ENCODE peak calls at places on chromosomes 6 and 20, in ten cellular contexts. One of them, this sample, is unnamed.

GRCh38 chr6:105798057-105798456 is 288.1 kb upstream of the PRDM1 start:
- DNase-seq in M059J: peak; percentile 84
- DNase-seq in HTR-8/SVneo: no peak
- DNase-seq in stimulated activated CD4-positive, alpha-beta T cell treated with anti-CD3 and anti-CD28 coated beads, Interleukin-12 subunit alpha, Interleukin-12 subunit beta, amount 100 ng/mL, for 4 hours: no peak
- DNase-seq in esophagus muscularis mucosa: no peak
- DNase-seq in WTC11: no peak
- DNase-seq in cardiac muscle cell: no peak
- DNase-seq in WERI-Rb-1: no peak
- DNase-seq in NCI-H2081: no peak
- DNase-seq in EL: peak; percentile 70
- DNase-seq in this sample: no peak

GRCh38 chr6:44042261-44043035 is 84.8 kb downstream of the MRPL14 start:
- DNase-seq in stimulated activated CD4-positive, alpha-beta T cell treated with anti-CD3 and anti-CD28 coated beads, Interleukin-12 subunit alpha, Interleukin-12 subunit beta, amount 100 ng/mL, for 4 hours: no peak
- DNase-seq in HTR-8/SVneo: no peak
- DNase-seq in NCI-H2081: no peak
- DNase-seq in WTC11: no peak
- DNase-seq in cardiac muscle cell: no peak
- DNase-seq in EL: no peak
- DNase-seq in M059J: peak; percentile 39
- DNase-seq in esophagus muscularis mucosa: no peak
- DNase-seq in WERI-Rb-1: no peak
- DNase-seq in this sample: no peak

GRCh38 chr6:2028457-2029038 is 216.9 kb downstream of the GMDS start:
- DNase-seq in WTC11: no peak
- DNase-seq in cardiac muscle cell: no peak
- DNase-seq in esophagus muscularis mucosa: no peak
- DNase-seq in HTR-8/SVneo: no peak
- DNase-seq in NCI-H2081: peak; percentile 94
- DNase-seq in EL: peak; percentile 6
- DNase-seq in stimulated activated CD4-positive, alpha-beta T cell treated with anti-CD3 and anti-CD28 coated beads, Interleukin-12 subunit alpha, Interleukin-12 subunit beta, amount 100 ng/mL, for 4 hours: no peak
- DNase-seq in WERI-Rb-1: no peak
- DNase-seq in M059J: peak; percentile 79
- DNase-seq in this sample: no peak

GRCh38 chr20:35207950-35208611 is 18.4 kb upstream of the MMP24 start:
- DNase-seq in NCI-H2081: peak; percentile 67
- DNase-seq in esophagus muscularis mucosa: no peak
- DNase-seq in cardiac muscle cell: peak; percentile 88
- DNase-seq in stimulated activated CD4-positive, alpha-beta T cell treated with anti-CD3 and anti-CD28 coated beads, Interleukin-12 subunit alpha, Interleukin-12 subunit beta, amount 100 ng/mL, for 4 hours: peak; percentile 73
- DNase-seq in WERI-Rb-1: peak; percentile 90
- DNase-seq in HTR-8/SVneo: peak; percentile 75
- DNase-seq in WTC11: peak; percentile 79
- DNase-seq in M059J: peak; percentile 86
- DNase-seq in EL: peak; percentile 80
- DNase-seq in this sample: peak; percentile 84

GRCh38 chr6:36756761-36757160 is 59.1 kb downstream of the RAB44 start:
- DNase-seq in WERI-Rb-1: no peak
- DNase-seq in HTR-8/SVneo: no peak
- DNase-seq in NCI-H2081: no peak
- DNase-seq in cardiac muscle cell: no peak
- DNase-seq in stimulated activated CD4-positive, alpha-beta T cell treated with anti-CD3 and anti-CD28 coated beads, Interleukin-12 subunit alpha, Interleukin-12 subunit beta, amount 100 ng/mL, for 4 hours: no peak
- DNase-seq in esophagus muscularis mucosa: no peak
- DNase-seq in EL: no peak
- DNase-seq in M059J: no peak
- DNase-seq in WTC11: no peak
- DNase-seq in this sample: no peak

GRCh38 chr6:165059032-165059431 is 250.4 kb downstream of the C6orf118 start:
- DNase-seq in stimulated activated CD4-positive, alpha-beta T cell treated with anti-CD3 and anti-CD28 coated beads, Interleukin-12 subunit alpha, Interleukin-12 subunit beta, amount 100 ng/mL, for 4 hours: no peak
- DNase-seq in WTC11: no peak
- DNase-seq in NCI-H2081: no peak
- DNase-seq in M059J: peak; percentile 76
- DNase-seq in cardiac muscle cell: no peak
- DNase-seq in esophagus muscularis mucosa: no peak
- DNase-seq in WERI-Rb-1: no peak
- DNase-seq in EL: no peak
- DNase-seq in HTR-8/SVneo: no peak
- DNase-seq in this sample: no peak

GRCh38 chr6:2763345-2763841 is 1.8 kb upstream of the WRNIP1 start:
- DNase-seq in esophagus muscularis mucosa: no peak
- DNase-seq in NCI-H2081: no peak
- DNase-seq in EL: no peak
- DNase-seq in WERI-Rb-1: no peak
- DNase-seq in WTC11: no peak
- DNase-seq in cardiac muscle cell: no peak
- DNase-seq in M059J: no peak
- DNase-seq in stimulated activated CD4-positive, alpha-beta T cell treated with anti-CD3 and anti-CD28 coated beads, Interleukin-12 subunit alpha, Interleukin-12 subunit beta, amount 100 ng/mL, for 4 hours: no peak
- DNase-seq in HTR-8/SVneo: no peak
- DNase-seq in this sample: no peak

GRCh38 chr6:108616973-108617372 is 56.3 kb downstream of the FOXO3 start:
- DNase-seq in WTC11: no peak
- DNase-seq in M059J: peak; percentile 36
- DNase-seq in cardiac muscle cell: no peak
- DNase-seq in stimulated activated CD4-positive, alpha-beta T cell treated with anti-CD3 and anti-CD28 coated beads, Interleukin-12 subunit alpha, Interleukin-12 subunit beta, amount 100 ng/mL, for 4 hours: no peak
- DNase-seq in WERI-Rb-1: no peak
- DNase-seq in NCI-H2081: no peak
- DNase-seq in esophagus muscularis mucosa: no peak
- DNase-seq in HTR-8/SVneo: no peak
- DNase-seq in EL: peak; percentile 34
- DNase-seq in this sample: no peak

GRCh38 chr20:24013953-24014352 is 25.4 kb upstream of the GGTLC1 start:
- DNase-seq in WTC11: no peak
- DNase-seq in WERI-Rb-1: no peak
- DNase-seq in esophagus muscularis mucosa: no peak
- DNase-seq in HTR-8/SVneo: no peak
- DNase-seq in stimulated activated CD4-positive, alpha-beta T cell treated with anti-CD3 and anti-CD28 coated beads, Interleukin-12 subunit alpha, Interleukin-12 subunit beta, amount 100 ng/mL, for 4 hours: no peak
- DNase-seq in NCI-H2081: no peak
- DNase-seq in cardiac muscle cell: no peak
- DNase-seq in M059J: no peak
- DNase-seq in EL: no peak
- DNase-seq in this sample: no peak

GRCh38 chr6:142300758-142301251 is 1.0 kb upstream of the ADGRG6 start:
- DNase-seq in HTR-8/SVneo: peak; percentile 42
- DNase-seq in NCI-H2081: no peak
- DNase-seq in M059J: peak; percentile 60
- DNase-seq in stimulated activated CD4-positive, alpha-beta T cell treated with anti-CD3 and anti-CD28 coated beads, Interleukin-12 subunit alpha, Interleukin-12 subunit beta, amount 100 ng/mL, for 4 hours: no peak
- DNase-seq in EL: peak; percentile 76
- DNase-seq in WERI-Rb-1: no peak
- DNase-seq in esophagus muscularis mucosa: no peak
- DNase-seq in WTC11: no peak
- DNase-seq in cardiac muscle cell: peak; percentile 25
- DNase-seq in this sample: peak; percentile 11